ENCODE peak calls at places on chromosome 6, in seven cellular contexts. One of them, this sample, is unnamed.

GRCh38 chr6:45577836-45578504 is 200.2 kb upstream of the SUPT3H start:
- DNase-seq in HTR-8/SVneo: no peak
- DNase-seq in putamen: no peak
- DNase-seq in fibroblast of lung: peak; percentile 38
- DNase-seq in amniotic epithelial cell: peak; percentile 79
- DNase-seq in iPS-NIHi11: no peak
- DNase-seq in activated naive CD4-positive, alpha-beta T cell: no peak
- DNase-seq in this sample: no peak

GRCh38 chr6:12543953-12544352 is 172.6 kb upstream of the PHACTR1 start:
- DNase-seq in HTR-8/SVneo: no peak
- DNase-seq in amniotic epithelial cell: no peak
- DNase-seq in fibroblast of lung: no peak
- DNase-seq in iPS-NIHi11: no peak
- DNase-seq in putamen: no peak
- DNase-seq in activated naive CD4-positive, alpha-beta T cell: no peak
- DNase-seq in this sample: no peak

GRCh38 chr6:135938588-135939215 is 87.2 kb downstream of the PDE7B start:
- DNase-seq in iPS-NIHi11: peak; percentile 41
- DNase-seq in amniotic epithelial cell: peak; percentile 60
- DNase-seq in HTR-8/SVneo: no peak
- DNase-seq in putamen: peak; percentile 5
- DNase-seq in activated naive CD4-positive, alpha-beta T cell: no peak
- DNase-seq in fibroblast of lung: peak; percentile 68
- DNase-seq in this sample: no peak

GRCh38 chr6:102853249-102853955 is 1459.9 kb downstream of the GRIK2 start:
- DNase-seq in activated naive CD4-positive, alpha-beta T cell: no peak
- DNase-seq in amniotic epithelial cell: no peak
- DNase-seq in HTR-8/SVneo: no peak
- DNase-seq in iPS-NIHi11: no peak
- DNase-seq in putamen: no peak
- DNase-seq in fibroblast of lung: no peak
- DNase-seq in this sample: no peak

GRCh38 chr6:121216928-121217327 is 117.4 kb downstream of the TBC1D32 start:
- DNase-seq in iPS-NIHi11: no peak
- DNase-seq in activated naive CD4-positive, alpha-beta T cell: no peak
- DNase-seq in fibroblast of lung: peak; percentile 20
- DNase-seq in HTR-8/SVneo: no peak
- DNase-seq in putamen: no peak
- DNase-seq in amniotic epithelial cell: peak; percentile 82
- DNase-seq in this sample: no peak

GRCh38 chr6:111925296-111925695 is 52.0 kb upstream of the FYN start:
- DNase-seq in HTR-8/SVneo: peak; percentile 23
- DNase-seq in iPS-NIHi11: no peak
- DNase-seq in putamen: no peak
- DNase-seq in activated naive CD4-positive, alpha-beta T cell: no peak
- DNase-seq in fibroblast of lung: peak; percentile 37
- DNase-seq in amniotic epithelial cell: peak; percentile 72
- DNase-seq in this sample: no peak

GRCh38 chr6:69699655-69700054 is 97.2 kb downstream of the LMBRD1 start:
- DNase-seq in putamen: no peak
- DNase-seq in amniotic epithelial cell: no peak
- DNase-seq in activated naive CD4-positive, alpha-beta T cell: no peak
- DNase-seq in fibroblast of lung: no peak
- DNase-seq in iPS-NIHi11: no peak
- DNase-seq in HTR-8/SVneo: no peak
- DNase-seq in this sample: no peak

GRCh38 chr6:24359640-24360454 is 2.0 kb upstream of the DCDC2 start:
- DNase-seq in activated naive CD4-positive, alpha-beta T cell: peak; percentile 69
- DNase-seq in fibroblast of lung: peak; percentile 64
- DNase-seq in amniotic epithelial cell: peak; percentile 84
- DNase-seq in putamen: peak; percentile 42
- DNase-seq in HTR-8/SVneo: peak; percentile 64
- DNase-seq in iPS-NIHi11: peak; percentile 82
- DNase-seq in this sample: peak; percentile 66

GRCh38 chr6:158232445-158233213 is 64.5 kb downstream of the GTF2H5 start:
- DNase-seq in amniotic epithelial cell: peak; percentile 53
- DNase-seq in iPS-NIHi11: peak; percentile 72
- DNase-seq in putamen: peak; percentile 67
- DNase-seq in fibroblast of lung: peak; percentile 68
- DNase-seq in HTR-8/SVneo: peak; percentile 46
- DNase-seq in activated naive CD4-positive, alpha-beta T cell: no peak
- DNase-seq in this sample: no peak

GRCh38 chr6:88165087-88165876 is 865 bp downstream of the CNR1 start:
- DNase-seq in fibroblast of lung: no peak
- DNase-seq in iPS-NIHi11: no peak
- DNase-seq in HTR-8/SVneo: no peak
- DNase-seq in putamen: no peak
- DNase-seq in activated naive CD4-positive, alpha-beta T cell: no peak
- DNase-seq in amniotic epithelial cell: no peak
- DNase-seq in this sample: no peak

GRCh38 chr6:110233769-110234374 is 53.6 kb downstream of the CDC40 start:
- DNase-seq in amniotic epithelial cell: peak; percentile 6
- DNase-seq in putamen: no peak
- DNase-seq in iPS-NIHi11: no peak
- DNase-seq in fibroblast of lung: peak; percentile 42
- DNase-seq in activated naive CD4-positive, alpha-beta T cell: no peak
- DNase-seq in HTR-8/SVneo: no peak
- DNase-seq in this sample: no peak

GRCh38 chr6:132286298-132287019 is 114.8 kb downstream of the MOXD1 start:
- DNase-seq in activated naive CD4-positive, alpha-beta T cell: no peak
- DNase-seq in HTR-8/SVneo: no peak
- DNase-seq in fibroblast of lung: no peak
- DNase-seq in amniotic epithelial cell: no peak
- DNase-seq in putamen: no peak
- DNase-seq in iPS-NIHi11: no peak
- DNase-seq in this sample: no peak

GRCh38 chr6:169824848-169825557 is 73.6 kb downstream of the ERMARD start:
- DNase-seq in iPS-NIHi11: no peak
- DNase-seq in activated naive CD4-positive, alpha-beta T cell: no peak
- DNase-seq in putamen: no peak
- DNase-seq in fibroblast of lung: no peak
- DNase-seq in amniotic epithelial cell: no peak
- DNase-seq in HTR-8/SVneo: no peak
- DNase-seq in this sample: no peak

GRCh38 chr6:129696028-129696418 is 14.0 kb downstream of the ARHGAP18 start:
- DNase-seq in fibroblast of lung: no peak
- DNase-seq in HTR-8/SVneo: no peak
- DNase-seq in amniotic epithelial cell: no peak
- DNase-seq in activated naive CD4-positive, alpha-beta T cell: no peak
- DNase-seq in iPS-NIHi11: no peak
- DNase-seq in putamen: no peak
- DNase-seq in this sample: no peak

GRCh38 chr6:170344631-170345576 is 38.3 kb downstream of the FAM120B start:
- DNase-seq in activated naive CD4-positive, alpha-beta T cell: no peak
- DNase-seq in amniotic epithelial cell: peak; percentile 78
- DNase-seq in HTR-8/SVneo: peak; percentile 63
- DNase-seq in iPS-NIHi11: peak; percentile 60
- DNase-seq in putamen: no peak
- DNase-seq in fibroblast of lung: peak; percentile 46
- DNase-seq in this sample: no peak

GRCh38 chr6:144898052-144898689 is 613.0 kb downstream of the UTRN start:
- DNase-seq in HTR-8/SVneo: no peak
- DNase-seq in iPS-NIHi11: no peak
- DNase-seq in activated naive CD4-positive, alpha-beta T cell: no peak
- DNase-seq in putamen: no peak
- DNase-seq in fibroblast of lung: peak; percentile 26
- DNase-seq in amniotic epithelial cell: peak; percentile 57
- DNase-seq in this sample: no peak

GRCh38 chr6:41921712-41921998 is 356 bp downstream of the BYSL start:
- DNase-seq in fibroblast of lung: no peak
- DNase-seq in HTR-8/SVneo: no peak
- DNase-seq in iPS-NIHi11: no peak
- DNase-seq in amniotic epithelial cell: no peak
- DNase-seq in activated naive CD4-positive, alpha-beta T cell: no peak
- DNase-seq in putamen: no peak
- DNase-seq in this sample: no peak

GRCh38 chr6:116881236-116881635 is 4.2 kb downstream of the RFX6 start:
- DNase-seq in fibroblast of lung: peak; percentile 21
- DNase-seq in amniotic epithelial cell: no peak
- DNase-seq in activated naive CD4-positive, alpha-beta T cell: no peak
- DNase-seq in putamen: no peak
- DNase-seq in HTR-8/SVneo: no peak
- DNase-seq in iPS-NIHi11: no peak
- DNase-seq in this sample: no peak

GRCh38 chr6:105593805-105594231 is 190.9 kb upstream of the PREP start:
- DNase-seq in HTR-8/SVneo: no peak
- DNase-seq in fibroblast of lung: peak; percentile 19
- DNase-seq in iPS-NIHi11: no peak
- DNase-seq in activated naive CD4-positive, alpha-beta T cell: no peak
- DNase-seq in amniotic epithelial cell: no peak
- DNase-seq in putamen: no peak
- DNase-seq in this sample: no peak

GRCh38 chr6:85118233-85118632 is 331.6 kb upstream of the NT5E start:
- DNase-seq in HTR-8/SVneo: no peak
- DNase-seq in iPS-NIHi11: peak; percentile 29
- DNase-seq in activated naive CD4-positive, alpha-beta T cell: no peak
- DNase-seq in putamen: no peak
- DNase-seq in amniotic epithelial cell: no peak
- DNase-seq in fibroblast of lung: no peak
- DNase-seq in this sample: no peak

GRCh38 chr6:47034919-47035318 is 7.2 kb downstream of the ADGRF1 start:
- DNase-seq in fibroblast of lung: peak; percentile 84
- DNase-seq in amniotic epithelial cell: peak; percentile 98
- DNase-seq in HTR-8/SVneo: peak; percentile 86
- DNase-seq in iPS-NIHi11: peak; percentile 52
- DNase-seq in putamen: peak; percentile 20
- DNase-seq in activated naive CD4-positive, alpha-beta T cell: no peak
- DNase-seq in this sample: no peak

GRCh38 chr6:33297956-33298772 is 578 bp downstream of the RGL2 start:
- DNase-seq in fibroblast of lung: peak; percentile 78
- DNase-seq in iPS-NIHi11: peak; percentile 77
- DNase-seq in activated naive CD4-positive, alpha-beta T cell: no peak
- DNase-seq in amniotic epithelial cell: peak; percentile 80
- DNase-seq in putamen: no peak
- DNase-seq in HTR-8/SVneo: no peak
- DNase-seq in this sample: no peak

This sample was measured in iPS DF 6.9.